ENCODE peak calls at places on chromosomes 11 and 22, in five cellular contexts. One of them, this sample, is unnamed.
A peak's percentile ranks its signal among the peaks of the same experiment; 100 is the strongest.

GRCh38 chr11:45091563-45092392 is 54.7 kb upstream of the PRDM11 start:
- DNase-seq in ELR: no peak
- DNase-seq in mucosa of descending colon: no peak
- DNase-seq in NCI-H187 treated with DMSO at 0.1 percent for 48 hours: no peak
- DNase-seq in NCI-H748 treated with DMSO at 0.1 percent for 48 hours: no peak
- DNase-seq in this sample: no peak

GRCh38 chr11:261624-262023 is 16.6 kb upstream of the NLRP6 start:
- DNase-seq in ELR: no peak
- DNase-seq in mucosa of descending colon: no peak
- DNase-seq in NCI-H187 treated with DMSO at 0.1 percent for 48 hours: no peak
- DNase-seq in NCI-H748 treated with DMSO at 0.1 percent for 48 hours: no peak
- DNase-seq in this sample: no peak

GRCh38 chr22:24028533-24028932 is 17.4 kb downstream of the CABIN1 start:
- DNase-seq in ELR: no peak
- DNase-seq in mucosa of descending colon: no peak
- DNase-seq in NCI-H187 treated with DMSO at 0.1 percent for 48 hours: no peak
- DNase-seq in NCI-H748 treated with DMSO at 0.1 percent for 48 hours: no peak
- DNase-seq in this sample: no peak

GRCh38 chr11:68870470-68870869 is 28.8 kb upstream of the CPT1A start:
- DNase-seq in ELR: peak; percentile 19
- DNase-seq in mucosa of descending colon: no peak
- DNase-seq in NCI-H187 treated with DMSO at 0.1 percent for 48 hours: no peak
- DNase-seq in NCI-H748 treated with DMSO at 0.1 percent for 48 hours: no peak
- DNase-seq in this sample: no peak

GRCh38 chr11:2781413-2782274 is 81.8 kb upstream of the KCNQ1OT1 start:
- DNase-seq in ELR: no peak
- DNase-seq in mucosa of descending colon: peak; percentile 17
- DNase-seq in NCI-H187 treated with DMSO at 0.1 percent for 48 hours: no peak
- DNase-seq in NCI-H748 treated with DMSO at 0.1 percent for 48 hours: no peak
- DNase-seq in this sample: no peak

GRCh38 chr11:109993786-109994185 is 99.4 kb upstream of the ZC3H12C start:
- DNase-seq in ELR: no peak
- DNase-seq in mucosa of descending colon: no peak
- DNase-seq in NCI-H187 treated with DMSO at 0.1 percent for 48 hours: no peak
- DNase-seq in NCI-H748 treated with DMSO at 0.1 percent for 48 hours: no peak
- DNase-seq in this sample: no peak

GRCh38 chr11:34161361-34161760 is 55.9 kb downstream of the NAT10 start:
- DNase-seq in ELR: no peak
- DNase-seq in mucosa of descending colon: no peak
- DNase-seq in NCI-H187 treated with DMSO at 0.1 percent for 48 hours: no peak
- DNase-seq in NCI-H748 treated with DMSO at 0.1 percent for 48 hours: no peak
- DNase-seq in this sample: no peak

GRCh38 chr22:50314455-50315288 is 7.2 kb upstream of the PLXNB2 start:
- DNase-seq in ELR: no peak
- DNase-seq in mucosa of descending colon: peak; percentile 90
- DNase-seq in NCI-H187 treated with DMSO at 0.1 percent for 48 hours: no peak
- DNase-seq in NCI-H748 treated with DMSO at 0.1 percent for 48 hours: no peak
- DNase-seq in this sample: no peak

GRCh38 chr11:91265946-91266345 is 958.7 kb upstream of the FAT3 start:
- DNase-seq in ELR: no peak
- DNase-seq in mucosa of descending colon: no peak
- DNase-seq in NCI-H187 treated with DMSO at 0.1 percent for 48 hours: no peak
- DNase-seq in NCI-H748 treated with DMSO at 0.1 percent for 48 hours: no peak
- DNase-seq in this sample: no peak

GRCh38 chr11:106421673-106422292 is 344.3 kb downstream of the AASDHPPT start:
- DNase-seq in ELR: no peak
- DNase-seq in mucosa of descending colon: no peak
- DNase-seq in NCI-H187 treated with DMSO at 0.1 percent for 48 hours: no peak
- DNase-seq in NCI-H748 treated with DMSO at 0.1 percent for 48 hours: no peak
- DNase-seq in this sample: no peak

GRCh38 chr11:43954241-43954640 is 11.8 kb downstream of the C11orf96 start:
- DNase-seq in ELR: no peak
- DNase-seq in mucosa of descending colon: no peak
- DNase-seq in NCI-H187 treated with DMSO at 0.1 percent for 48 hours: no peak
- DNase-seq in NCI-H748 treated with DMSO at 0.1 percent for 48 hours: no peak
- DNase-seq in this sample: no peak

GRCh38 chr11:89491141-89491690 is at the start of gene NOX4:
- DNase-seq in ELR: peak; percentile 47
- DNase-seq in mucosa of descending colon: no peak
- DNase-seq in NCI-H187 treated with DMSO at 0.1 percent for 48 hours: no peak
- DNase-seq in NCI-H748 treated with DMSO at 0.1 percent for 48 hours: no peak
- DNase-seq in this sample: no peak

GRCh38 chr11:46437106-46437689 is 45.6 kb upstream of the CHRM4 start:
- DNase-seq in ELR: no peak
- DNase-seq in mucosa of descending colon: no peak
- DNase-seq in NCI-H187 treated with DMSO at 0.1 percent for 48 hours: no peak
- DNase-seq in NCI-H748 treated with DMSO at 0.1 percent for 48 hours: no peak
- DNase-seq in this sample: no peak

GRCh38 chr11:19237813-19238212 is 2.9 kb downstream of the E2F8 start:
- DNase-seq in ELR: no peak
- DNase-seq in mucosa of descending colon: peak; percentile 50
- DNase-seq in NCI-H187 treated with DMSO at 0.1 percent for 48 hours: no peak
- DNase-seq in NCI-H748 treated with DMSO at 0.1 percent for 48 hours: no peak
- DNase-seq in this sample: no peak

GRCh38 chr11:115407496-115407895 is 96.7 kb downstream of the CADM1 start:
- DNase-seq in ELR: no peak
- DNase-seq in mucosa of descending colon: no peak
- DNase-seq in NCI-H187 treated with DMSO at 0.1 percent for 48 hours: no peak
- DNase-seq in NCI-H748 treated with DMSO at 0.1 percent for 48 hours: no peak
- DNase-seq in this sample: no peak

GRCh38 chr11:47269829-47270305 is at the start of gene MADD:
- DNase-seq in ELR: peak; percentile 87
- DNase-seq in mucosa of descending colon: peak; percentile 93
- DNase-seq in NCI-H187 treated with DMSO at 0.1 percent for 48 hours: no peak
- DNase-seq in NCI-H748 treated with DMSO at 0.1 percent for 48 hours: peak; percentile 71
- DNase-seq in this sample: peak; percentile 89

GRCh38 chr11:134443246-134443645 is 31.2 kb upstream of the B3GAT1 start:
- DNase-seq in ELR: no peak
- DNase-seq in mucosa of descending colon: no peak
- DNase-seq in NCI-H187 treated with DMSO at 0.1 percent for 48 hours: no peak
- DNase-seq in NCI-H748 treated with DMSO at 0.1 percent for 48 hours: no peak
- DNase-seq in this sample: peak; percentile 66

GRCh38 chr11:73889019-73889418 is 12.2 kb downstream of the PAAF1 start:
- DNase-seq in ELR: peak; percentile 4
- DNase-seq in mucosa of descending colon: no peak
- DNase-seq in NCI-H187 treated with DMSO at 0.1 percent for 48 hours: no peak
- DNase-seq in NCI-H748 treated with DMSO at 0.1 percent for 48 hours: no peak
- DNase-seq in this sample: no peak

GRCh38 chr11:132093861-132094260 is 723.4 kb downstream of the NTM start:
- DNase-seq in ELR: no peak
- DNase-seq in mucosa of descending colon: no peak
- DNase-seq in NCI-H187 treated with DMSO at 0.1 percent for 48 hours: no peak
- DNase-seq in NCI-H748 treated with DMSO at 0.1 percent for 48 hours: no peak
- DNase-seq in this sample: no peak

GRCh38 chr22:48494968-48495750 is 1332.5 kb downstream of the BRD1 start:
- DNase-seq in ELR: no peak
- DNase-seq in mucosa of descending colon: peak; percentile 4
- DNase-seq in NCI-H187 treated with DMSO at 0.1 percent for 48 hours: no peak
- DNase-seq in NCI-H748 treated with DMSO at 0.1 percent for 48 hours: no peak
- DNase-seq in this sample: no peak

GRCh38 chr22:26021516-26021915 is 147.7 kb upstream of the SEZ6L start:
- DNase-seq in ELR: no peak
- DNase-seq in mucosa of descending colon: no peak
- DNase-seq in NCI-H187 treated with DMSO at 0.1 percent for 48 hours: no peak
- DNase-seq in NCI-H748 treated with DMSO at 0.1 percent for 48 hours: no peak
- DNase-seq in this sample: no peak

GRCh38 chr11:1348748-1349073 is 39.3 kb upstream of the TOLLIP start:
- DNase-seq in ELR: no peak
- DNase-seq in mucosa of descending colon: peak; percentile 13
- DNase-seq in NCI-H187 treated with DMSO at 0.1 percent for 48 hours: no peak
- DNase-seq in NCI-H748 treated with DMSO at 0.1 percent for 48 hours: no peak
- DNase-seq in this sample: no peak

GRCh38 chr11:120432056-120433018 is 79.2 kb upstream of the GRIK4 start:
- DNase-seq in ELR: peak; percentile 98
- DNase-seq in mucosa of descending colon: no peak
- DNase-seq in NCI-H187 treated with DMSO at 0.1 percent for 48 hours: no peak
- DNase-seq in NCI-H748 treated with DMSO at 0.1 percent for 48 hours: no peak
- DNase-seq in this sample: peak; percentile 95

GRCh38 chr22:46091277-46091977 is 58.9 kb upstream of the PPARA start:
- DNase-seq in ELR: no peak
- DNase-seq in mucosa of descending colon: no peak
- DNase-seq in NCI-H187 treated with DMSO at 0.1 percent for 48 hours: no peak
- DNase-seq in NCI-H748 treated with DMSO at 0.1 percent for 48 hours: no peak
- DNase-seq in this sample: no peak

GRCh38 chr22:41746563-41747400 is 47.5 kb downstream of the MEI1 start:
- DNase-seq in ELR: peak; percentile 90
- DNase-seq in mucosa of descending colon: peak; percentile 68
- DNase-seq in NCI-H187 treated with DMSO at 0.1 percent for 48 hours: no peak
- DNase-seq in NCI-H748 treated with DMSO at 0.1 percent for 48 hours: peak; percentile 42
- DNase-seq in this sample: peak; percentile 92

GRCh38 chr11:57219021-57219627 is 17.9 kb downstream of the APLNR start:
- DNase-seq in ELR: no peak
- DNase-seq in mucosa of descending colon: no peak
- DNase-seq in NCI-H187 treated with DMSO at 0.1 percent for 48 hours: no peak
- DNase-seq in NCI-H748 treated with DMSO at 0.1 percent for 48 hours: no peak
- DNase-seq in this sample: no peak

GRCh38 chr11:7490054-7490453 is 4.7 kb downstream of the OLFML1 start:
- DNase-seq in ELR: peak; percentile 54
- DNase-seq in mucosa of descending colon: no peak
- DNase-seq in NCI-H187 treated with DMSO at 0.1 percent for 48 hours: no peak
- DNase-seq in NCI-H748 treated with DMSO at 0.1 percent for 48 hours: no peak
- DNase-seq in this sample: peak; percentile 19

GRCh38 chr22:44639891-44640617 is 62.0 kb upstream of the PRR5 start:
- DNase-seq in ELR: no peak
- DNase-seq in mucosa of descending colon: no peak
- DNase-seq in NCI-H187 treated with DMSO at 0.1 percent for 48 hours: no peak
- DNase-seq in NCI-H748 treated with DMSO at 0.1 percent for 48 hours: no peak
- DNase-seq in this sample: no peak